ENCODE peak calls at places on chromosomes 3 and 15, in seven cellular contexts. One of them, this sample, is unnamed.

GRCh38 chr15:34436126-34436955 is 1.3 kb downstream of the GOLGA8A start:
- DNase-seq in OCI-LY7: no peak
- DNase-seq in neural progenitor cell: peak; percentile 27
- DNase-seq in GM23338: peak; percentile 36
- DNase-seq in hepatocyte: no peak
- DNase-seq in PC-3: peak; percentile 21
- DNase-seq in GM23248: peak; percentile 41
- DNase-seq in this sample: peak; percentile 12

GRCh38 chr15:47505712-47506542 is 211.4 kb upstream of the SEMA6D start:
- DNase-seq in OCI-LY7: no peak
- DNase-seq in neural progenitor cell: no peak
- DNase-seq in GM23338: no peak
- DNase-seq in hepatocyte: peak; percentile 8
- DNase-seq in PC-3: no peak
- DNase-seq in GM23248: peak; percentile 37
- DNase-seq in this sample: no peak

GRCh38 chr3:113454057-113454456 is 12.8 kb upstream of the CFAP44 start:
- DNase-seq in OCI-LY7: no peak
- DNase-seq in neural progenitor cell: no peak
- DNase-seq in GM23338: no peak
- DNase-seq in hepatocyte: no peak
- DNase-seq in PC-3: no peak
- DNase-seq in GM23248: no peak
- DNase-seq in this sample: no peak

GRCh38 chr15:68818088-68818670 is 2.5 kb downstream of the ANP32A start:
- DNase-seq in OCI-LY7: peak; percentile 79
- DNase-seq in neural progenitor cell: peak; percentile 87
- DNase-seq in GM23338: peak; percentile 82
- DNase-seq in hepatocyte: peak; percentile 86
- DNase-seq in PC-3: peak; percentile 62
- DNase-seq in GM23248: peak; percentile 83
- DNase-seq in this sample: peak; percentile 57

GRCh38 chr3:15453501-15453900 is 26.1 kb downstream of the EAF1 start:
- DNase-seq in OCI-LY7: no peak
- DNase-seq in neural progenitor cell: no peak
- DNase-seq in GM23338: no peak
- DNase-seq in hepatocyte: no peak
- DNase-seq in PC-3: no peak
- DNase-seq in GM23248: no peak
- DNase-seq in this sample: no peak

GRCh38 chr3:126288314-126288713 is 68.9 kb downstream of the KLF15 start:
- DNase-seq in OCI-LY7: no peak
- DNase-seq in neural progenitor cell: peak; percentile 70
- DNase-seq in GM23338: peak; percentile 55
- DNase-seq in hepatocyte: no peak
- DNase-seq in PC-3: no peak
- DNase-seq in GM23248: no peak
- DNase-seq in this sample: no peak

GRCh38 chr15:39613271-39613670 is 32.4 kb downstream of the THBS1 start:
- DNase-seq in OCI-LY7: no peak
- DNase-seq in neural progenitor cell: no peak
- DNase-seq in GM23338: no peak
- DNase-seq in hepatocyte: no peak
- DNase-seq in PC-3: peak; percentile 56
- DNase-seq in GM23248: peak; percentile 22
- DNase-seq in this sample: no peak

GRCh38 chr3:40745381-40746106 is 220.8 kb downstream of the ZNF621 start:
- DNase-seq in OCI-LY7: no peak
- DNase-seq in neural progenitor cell: no peak
- DNase-seq in GM23338: no peak
- DNase-seq in hepatocyte: no peak
- DNase-seq in PC-3: no peak
- DNase-seq in GM23248: no peak
- DNase-seq in this sample: no peak

GRCh38 chr3:53254810-53255359 is 937 bp downstream of the TKT start:
- DNase-seq in OCI-LY7: peak; percentile 78
- DNase-seq in neural progenitor cell: peak; percentile 88
- DNase-seq in GM23338: peak; percentile 76
- DNase-seq in hepatocyte: peak; percentile 85
- DNase-seq in PC-3: peak; percentile 71
- DNase-seq in GM23248: peak; percentile 84
- DNase-seq in this sample: peak; percentile 72

GRCh38 chr3:66472313-66473134 is 28.3 kb downstream of the LRIG1 start:
- DNase-seq in OCI-LY7: no peak
- DNase-seq in neural progenitor cell: no peak
- DNase-seq in GM23338: no peak
- DNase-seq in hepatocyte: peak; percentile 48
- DNase-seq in PC-3: peak; percentile 69
- DNase-seq in GM23248: peak; percentile 90
- DNase-seq in this sample: no peak
- H3K4me1 ChIP-seq in OCI-LY7: peaks cover 85% of the 10 kb centered on the region
- H3K4me1 ChIP-seq in neural progenitor cell: peaks cover 89% of the 10 kb centered on the region
- H3K4me1 ChIP-seq in GM23338: peaks cover 93% of the 10 kb centered on the region
- H3K4me1 ChIP-seq in hepatocyte: peaks cover 30% of the 10 kb centered on the region
- H3K4me1 ChIP-seq in PC-3: peaks cover 17% of the 10 kb centered on the region
- H3K4me1 ChIP-seq in GM23248: peaks cover 41% of the 10 kb centered on the region
- H3K4me1 ChIP-seq in this sample: peaks cover 21% of the 10 kb centered on the region

DNA sequence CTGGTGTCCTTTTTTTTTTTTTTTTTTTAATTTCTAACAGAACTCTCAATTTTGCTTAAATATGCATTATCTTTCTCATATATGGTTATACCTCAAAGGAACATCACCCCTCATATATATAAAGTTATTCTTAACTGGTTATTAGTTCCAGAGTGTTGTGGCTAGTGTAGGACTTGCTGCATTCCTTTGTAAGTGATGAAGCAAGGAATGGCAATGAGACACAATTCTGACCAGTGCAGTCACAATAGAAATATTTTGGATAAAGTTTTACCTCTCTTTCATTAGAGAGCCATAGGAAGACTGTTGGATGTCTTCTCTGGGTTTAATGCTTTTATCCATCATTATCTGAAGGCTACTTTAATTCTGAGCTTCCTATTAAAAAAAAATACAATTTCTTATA is 75.5 kb upstream of the CBLB start:
- DNase-seq in OCI-LY7: no peak
- DNase-seq in neural progenitor cell: no peak
- DNase-seq in GM23338: no peak
- DNase-seq in hepatocyte: no peak
- DNase-seq in PC-3: peak; percentile 49
- DNase-seq in GM23248: peak; percentile 72
- DNase-seq in this sample: no peak
- H3K4me2 ChIP-seq in OCI-LY7: no peak overlapping the region
- H3K4me2 ChIP-seq in neural progenitor cell: no peak overlapping the region
- H3K4me2 ChIP-seq in GM23338: no peak overlapping the region
- H3K4me2 ChIP-seq in hepatocyte: no peak overlapping the region
- H3K4me2 ChIP-seq in PC-3: peak overlapping the region; percentile 63
- H3K4me2 ChIP-seq in GM23248: peak overlapping the region; percentile 74
- H3K4me2 ChIP-seq in this sample: no peak overlapping the region

GRCh38 chr3:191328963-191329653 is at the start of gene CCDC50:
- DNase-seq in OCI-LY7: peak; percentile 82
- DNase-seq in neural progenitor cell: peak; percentile 85
- DNase-seq in GM23338: peak; percentile 90
- DNase-seq in hepatocyte: peak; percentile 90
- DNase-seq in PC-3: peak; percentile 72
- DNase-seq in GM23248: peak; percentile 86
- DNase-seq in this sample: peak; percentile 90
- TF ChIP-seq EZH2phosphoT487 in OCI-LY7: no peak
- TF ChIP-seq EZH2phosphoT487 in neural progenitor cell: peak; percentile 30
- TF ChIP-seq EZH2phosphoT487 in GM23338: no peak
- TF ChIP-seq EZH2phosphoT487 in hepatocyte: no peak
- TF ChIP-seq EZH2phosphoT487 in PC-3: no peak
- TF ChIP-seq EZH2phosphoT487 in GM23248: no peak
- TF ChIP-seq EZH2phosphoT487 in this sample: no peak

DNA sequence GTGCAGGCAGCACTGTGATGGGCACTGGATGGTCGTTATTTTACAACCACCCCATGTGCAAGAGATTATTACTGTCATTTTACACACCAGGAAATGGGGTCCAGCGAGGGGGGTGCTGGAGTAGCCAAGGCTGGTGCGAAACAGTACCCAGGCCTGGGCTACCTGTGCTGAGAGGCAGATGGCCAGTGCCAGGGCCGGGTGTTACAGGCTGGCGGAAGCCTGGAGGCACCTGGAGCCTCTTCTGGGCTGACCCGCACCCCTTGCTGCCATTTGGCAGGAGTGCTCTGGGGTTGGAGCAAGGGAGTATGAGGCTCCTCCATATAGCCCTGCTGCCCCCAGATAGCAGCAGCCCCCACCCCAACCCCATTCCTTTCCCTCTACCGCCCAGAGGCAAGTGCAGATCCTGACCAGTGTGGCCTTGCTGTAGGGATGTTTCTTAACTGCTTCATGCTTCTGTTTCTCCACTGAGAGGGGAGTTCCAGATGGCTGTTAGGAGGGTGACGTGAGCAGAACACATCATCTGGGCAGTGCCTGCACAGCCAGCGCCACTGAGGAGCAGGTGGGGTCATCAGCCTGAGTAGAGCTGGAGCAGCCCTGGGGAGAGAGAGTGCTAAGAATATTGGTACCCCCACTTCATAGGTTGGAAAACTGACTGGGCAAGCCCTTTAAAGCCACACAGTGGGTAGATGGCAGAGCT is 15.3 kb downstream of the SNX33 start:
- DNase-seq in OCI-LY7: no peak
- DNase-seq in neural progenitor cell: no peak
- DNase-seq in GM23338: no peak
- DNase-seq in hepatocyte: no peak
- DNase-seq in PC-3: no peak
- DNase-seq in GM23248: no peak
- DNase-seq in this sample: no peak
- H3K4me1 ChIP-seq in OCI-LY7: no peaks in the 10 kb centered on the region
- H3K4me1 ChIP-seq in neural progenitor cell: no peaks in the 10 kb centered on the region
- H3K4me1 ChIP-seq in GM23338: no peaks in the 10 kb centered on the region
- H3K4me1 ChIP-seq in hepatocyte: peaks cover 58% of the 10 kb centered on the region
- H3K4me1 ChIP-seq in PC-3: peaks cover 47% of the 10 kb centered on the region
- H3K4me1 ChIP-seq in GM23248: peaks cover 49% of the 10 kb centered on the region
- H3K4me1 ChIP-seq in this sample: no peaks in the 10 kb centered on the region

DNA sequence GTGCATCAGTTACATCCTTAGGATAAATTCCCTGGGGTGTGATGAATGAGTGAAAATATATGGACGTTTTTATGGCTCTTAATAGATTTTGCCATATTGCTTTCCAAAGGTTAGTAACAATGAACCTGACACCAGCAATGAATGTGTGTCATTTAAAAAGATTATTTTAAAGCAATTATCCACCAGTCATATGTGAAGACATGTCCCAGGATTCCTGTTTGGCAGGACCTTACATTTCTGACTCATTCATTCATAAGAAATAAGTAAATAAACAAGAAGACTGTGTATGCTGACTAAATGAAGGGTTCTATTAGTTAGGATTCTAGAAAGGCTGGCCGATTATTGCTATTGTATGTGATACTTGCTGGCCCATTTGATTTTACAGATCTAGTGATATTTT is 201.5 kb downstream of the SOX2 start:
- DNase-seq in OCI-LY7: no peak
- DNase-seq in neural progenitor cell: no peak
- DNase-seq in GM23338: no peak
- DNase-seq in hepatocyte: no peak
- DNase-seq in PC-3: peak; percentile 79
- DNase-seq in GM23248: no peak
- DNase-seq in this sample: no peak
- H3K4me2 ChIP-seq in OCI-LY7: no peak overlapping the region
- H3K4me2 ChIP-seq in neural progenitor cell: no peak overlapping the region
- H3K4me2 ChIP-seq in GM23338: no peak overlapping the region
- H3K4me2 ChIP-seq in hepatocyte: no peak overlapping the region
- H3K4me2 ChIP-seq in PC-3: peak overlapping the region; percentile 48
- H3K4me2 ChIP-seq in GM23248: no peak overlapping the region
- H3K4me2 ChIP-seq in this sample: no peak overlapping the region

GRCh38 chr15:83917432-83917831 is 263.5 kb downstream of the ADAMTSL3 start:
- DNase-seq in OCI-LY7: no peak
- DNase-seq in neural progenitor cell: no peak
- DNase-seq in GM23338: no peak
- DNase-seq in hepatocyte: no peak
- DNase-seq in PC-3: no peak
- DNase-seq in GM23248: no peak
- DNase-seq in this sample: no peak
- TF ChIP-seq EZH2phosphoT487 in OCI-LY7: no peak
- TF ChIP-seq EZH2phosphoT487 in neural progenitor cell: no peak
- TF ChIP-seq EZH2phosphoT487 in GM23338: no peak
- TF ChIP-seq EZH2phosphoT487 in hepatocyte: no peak
- TF ChIP-seq EZH2phosphoT487 in PC-3: no peak
- TF ChIP-seq EZH2phosphoT487 in GM23248: no peak
- TF ChIP-seq EZH2phosphoT487 in this sample: no peak

GRCh38 chr15:75669191-75669878 is 21.6 kb downstream of the SNX33 start:
- DNase-seq in OCI-LY7: no peak
- DNase-seq in neural progenitor cell: no peak
- DNase-seq in GM23338: no peak
- DNase-seq in hepatocyte: no peak
- DNase-seq in PC-3: peak; percentile 84
- DNase-seq in GM23248: peak; percentile 64
- DNase-seq in this sample: no peak

GRCh38 chr15:75672111-75672602 is 24.4 kb downstream of the SNX33 start:
- DNase-seq in OCI-LY7: no peak
- DNase-seq in neural progenitor cell: no peak
- DNase-seq in GM23338: no peak
- DNase-seq in hepatocyte: no peak
- DNase-seq in PC-3: no peak
- DNase-seq in GM23248: no peak
- DNase-seq in this sample: no peak

GRCh38 chr15:75666823-75667501 is 19.2 kb downstream of the SNX33 start:
- DNase-seq in OCI-LY7: no peak
- DNase-seq in neural progenitor cell: no peak
- DNase-seq in GM23338: no peak
- DNase-seq in hepatocyte: peak; percentile 51
- DNase-seq in PC-3: peak; percentile 90
- DNase-seq in GM23248: peak; percentile 100
- DNase-seq in this sample: no peak

GRCh38 chr15:75671684-75672083 is 24.0 kb downstream of the SNX33 start:
- DNase-seq in OCI-LY7: no peak
- DNase-seq in neural progenitor cell: no peak
- DNase-seq in GM23338: no peak
- DNase-seq in hepatocyte: no peak
- DNase-seq in PC-3: no peak
- DNase-seq in GM23248: no peak
- DNase-seq in this sample: no peak

DNA sequence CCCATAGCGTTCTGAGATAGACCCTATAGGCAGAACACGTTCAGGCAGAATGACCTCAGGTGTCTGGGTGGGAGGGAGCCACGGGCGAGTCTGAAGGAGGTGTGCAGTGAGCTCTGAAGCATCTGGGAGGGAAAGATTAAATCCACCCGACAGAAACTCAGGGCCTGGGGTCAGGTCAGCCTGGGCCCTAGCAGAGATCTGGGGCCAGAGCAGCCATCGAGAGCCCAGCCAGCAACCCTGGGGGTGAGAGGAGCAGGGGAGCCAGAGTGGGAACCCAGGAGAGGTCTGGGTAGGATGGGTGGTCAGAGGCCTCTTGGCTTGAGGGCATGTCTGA is 22.1 kb downstream of the SNX33 start:
- DNase-seq in OCI-LY7: no peak
- DNase-seq in neural progenitor cell: no peak
- DNase-seq in GM23338: no peak
- DNase-seq in hepatocyte: no peak
- DNase-seq in PC-3: no peak
- DNase-seq in GM23248: no peak
- DNase-seq in this sample: no peak
- H3K4me1 ChIP-seq in OCI-LY7: no peaks in the 10 kb centered on the region
- H3K4me1 ChIP-seq in neural progenitor cell: peaks cover 17% of the 10 kb centered on the region
- H3K4me1 ChIP-seq in GM23338: peaks cover 15% of the 10 kb centered on the region
- H3K4me1 ChIP-seq in hepatocyte: peaks cover 52% of the 10 kb centered on the region
- H3K4me1 ChIP-seq in PC-3: peaks cover 52% of the 10 kb centered on the region
- H3K4me1 ChIP-seq in GM23248: peaks cover 54% of the 10 kb centered on the region
- H3K4me1 ChIP-seq in this sample: no peaks in the 10 kb centered on the region

GRCh38 chr3:150292891-150293290 is 115.2 kb upstream of the TSC22D2 start:
- DNase-seq in OCI-LY7: no peak
- DNase-seq in neural progenitor cell: no peak
- DNase-seq in GM23338: no peak
- DNase-seq in hepatocyte: no peak
- DNase-seq in PC-3: no peak
- DNase-seq in GM23248: peak; percentile 80
- DNase-seq in this sample: no peak
- H3K4me2 ChIP-seq in OCI-LY7: no peak overlapping the region
- H3K4me2 ChIP-seq in neural progenitor cell: no peak overlapping the region
- H3K4me2 ChIP-seq in GM23338: no peak overlapping the region
- H3K4me2 ChIP-seq in hepatocyte: no peak overlapping the region
- H3K4me2 ChIP-seq in PC-3: no peak overlapping the region
- H3K4me2 ChIP-seq in GM23248: peak overlapping the region; percentile 41
- H3K4me2 ChIP-seq in this sample: no peak overlapping the region